ENCODE peak calls at places on chromosomes 11 and 22, in seven cellular contexts. One of them, this sample, is unnamed.

GRCh38 chr22:20239951-20240773 is 28.0 kb downstream of the RTN4R start:
- DNase-seq in GM20000: no peak
- DNase-seq in effector CD4-positive, alpha-beta T cell: no peak
- DNase-seq in tibial nerve: no peak
- DNase-seq in stimulated activated CD4-positive, alpha-beta T cell treated with anti-CD3 and anti-CD28 coated beads, Interleukin-1b, Interleukin-23, amount 100 ng/mL, for 4 hours: no peak
- DNase-seq in AML-193: no peak
- DNase-seq in HCT116: no peak
- DNase-seq in this sample: no peak

GRCh38 chr11:69471329-69472052 is 10.0 kb upstream of the LINC01488 start:
- DNase-seq in stimulated activated CD4-positive, alpha-beta T cell treated with anti-CD3 and anti-CD28 coated beads, Interleukin-1b, Interleukin-23, amount 100 ng/mL, for 4 hours: no peak
- DNase-seq in AML-193: no peak
- DNase-seq in tibial nerve: no peak
- DNase-seq in GM20000: no peak
- DNase-seq in effector CD4-positive, alpha-beta T cell: no peak
- DNase-seq in HCT116: no peak
- DNase-seq in this sample: no peak

GRCh38 chr22:24376606-24377005 is 50.8 kb upstream of the ADORA2A start:
- DNase-seq in GM20000: no peak
- DNase-seq in HCT116: no peak
- DNase-seq in AML-193: peak; percentile 39
- DNase-seq in stimulated activated CD4-positive, alpha-beta T cell treated with anti-CD3 and anti-CD28 coated beads, Interleukin-1b, Interleukin-23, amount 100 ng/mL, for 4 hours: no peak
- DNase-seq in tibial nerve: no peak
- DNase-seq in effector CD4-positive, alpha-beta T cell: no peak
- DNase-seq in this sample: no peak

GRCh38 chr11:65871811-65872548 is 620 bp downstream of the EFEMP2 start:
- DNase-seq in effector CD4-positive, alpha-beta T cell: no peak
- DNase-seq in stimulated activated CD4-positive, alpha-beta T cell treated with anti-CD3 and anti-CD28 coated beads, Interleukin-1b, Interleukin-23, amount 100 ng/mL, for 4 hours: no peak
- DNase-seq in GM20000: no peak
- DNase-seq in tibial nerve: no peak
- DNase-seq in HCT116: no peak
- DNase-seq in AML-193: no peak
- DNase-seq in this sample: no peak

GRCh38 chr22:46149998-46150549 is at the start of gene PPARA:
- DNase-seq in tibial nerve: peak; percentile 82
- DNase-seq in GM20000: peak; percentile 100
- DNase-seq in AML-193: peak; percentile 42
- DNase-seq in HCT116: peak; percentile 22
- DNase-seq in stimulated activated CD4-positive, alpha-beta T cell treated with anti-CD3 and anti-CD28 coated beads, Interleukin-1b, Interleukin-23, amount 100 ng/mL, for 4 hours: peak; percentile 94
- DNase-seq in effector CD4-positive, alpha-beta T cell: peak; percentile 80
- DNase-seq in this sample: peak; percentile 93

GRCh38 chr22:39581303-39581702 is 10.8 kb downstream of the CACNA1I start:
- DNase-seq in effector CD4-positive, alpha-beta T cell: no peak
- DNase-seq in GM20000: no peak
- DNase-seq in AML-193: no peak
- DNase-seq in tibial nerve: no peak
- DNase-seq in stimulated activated CD4-positive, alpha-beta T cell treated with anti-CD3 and anti-CD28 coated beads, Interleukin-1b, Interleukin-23, amount 100 ng/mL, for 4 hours: no peak
- DNase-seq in HCT116: no peak
- DNase-seq in this sample: no peak

GRCh38 chr22:44732661-44733060 is 19.7 kb upstream of the ARHGAP8 start:
- DNase-seq in stimulated activated CD4-positive, alpha-beta T cell treated with anti-CD3 and anti-CD28 coated beads, Interleukin-1b, Interleukin-23, amount 100 ng/mL, for 4 hours: no peak
- DNase-seq in effector CD4-positive, alpha-beta T cell: no peak
- DNase-seq in tibial nerve: no peak
- DNase-seq in AML-193: no peak
- DNase-seq in HCT116: no peak
- DNase-seq in GM20000: no peak
- DNase-seq in this sample: no peak

GRCh38 chr11:63510360-63511130 is 4.7 kb downstream of the LGALS12 start:
- DNase-seq in stimulated activated CD4-positive, alpha-beta T cell treated with anti-CD3 and anti-CD28 coated beads, Interleukin-1b, Interleukin-23, amount 100 ng/mL, for 4 hours: no peak
- DNase-seq in tibial nerve: peak; percentile 52
- DNase-seq in effector CD4-positive, alpha-beta T cell: no peak
- DNase-seq in GM20000: no peak
- DNase-seq in HCT116: no peak
- DNase-seq in AML-193: no peak
- DNase-seq in this sample: no peak

GRCh38 chr11:12164061-12165014 is 53.9 kb downstream of the MICAL2 start:
- DNase-seq in GM20000: no peak
- DNase-seq in stimulated activated CD4-positive, alpha-beta T cell treated with anti-CD3 and anti-CD28 coated beads, Interleukin-1b, Interleukin-23, amount 100 ng/mL, for 4 hours: no peak
- DNase-seq in HCT116: peak; percentile 93
- DNase-seq in tibial nerve: no peak
- DNase-seq in effector CD4-positive, alpha-beta T cell: no peak
- DNase-seq in AML-193: no peak
- DNase-seq in this sample: no peak

GRCh38 chr11:116984589-116984988 is 113.6 kb downstream of the SIK3 start:
- DNase-seq in HCT116: no peak
- DNase-seq in GM20000: no peak
- DNase-seq in effector CD4-positive, alpha-beta T cell: no peak
- DNase-seq in AML-193: peak; percentile 88
- DNase-seq in tibial nerve: peak; percentile 49
- DNase-seq in stimulated activated CD4-positive, alpha-beta T cell treated with anti-CD3 and anti-CD28 coated beads, Interleukin-1b, Interleukin-23, amount 100 ng/mL, for 4 hours: no peak
- DNase-seq in this sample: no peak

GRCh38 chr11:124897681-124898680 is at the start of gene ROBO4:
- DNase-seq in effector CD4-positive, alpha-beta T cell: no peak
- DNase-seq in HCT116: peak; percentile 22
- DNase-seq in AML-193: no peak
- DNase-seq in GM20000: no peak
- DNase-seq in tibial nerve: peak; percentile 34
- DNase-seq in stimulated activated CD4-positive, alpha-beta T cell treated with anti-CD3 and anti-CD28 coated beads, Interleukin-1b, Interleukin-23, amount 100 ng/mL, for 4 hours: no peak
- DNase-seq in this sample: no peak

GRCh38 chr11:73322986-73323306 is 14.9 kb downstream of the ARHGEF17 start:
- DNase-seq in tibial nerve: no peak
- DNase-seq in GM20000: no peak
- DNase-seq in AML-193: no peak
- DNase-seq in effector CD4-positive, alpha-beta T cell: no peak
- DNase-seq in stimulated activated CD4-positive, alpha-beta T cell treated with anti-CD3 and anti-CD28 coated beads, Interleukin-1b, Interleukin-23, amount 100 ng/mL, for 4 hours: no peak
- DNase-seq in HCT116: no peak
- DNase-seq in this sample: no peak

GRCh38 chr22:22198751-22199150 is 45.8 kb upstream of the VPREB1 start:
- DNase-seq in GM20000: no peak
- DNase-seq in HCT116: no peak
- DNase-seq in stimulated activated CD4-positive, alpha-beta T cell treated with anti-CD3 and anti-CD28 coated beads, Interleukin-1b, Interleukin-23, amount 100 ng/mL, for 4 hours: no peak
- DNase-seq in tibial nerve: no peak
- DNase-seq in AML-193: no peak
- DNase-seq in effector CD4-positive, alpha-beta T cell: no peak
- DNase-seq in this sample: no peak

GRCh38 chr11:41784513-41785335 is 325.3 kb upstream of the LRRC4C start:
- DNase-seq in AML-193: no peak
- DNase-seq in HCT116: no peak
- DNase-seq in GM20000: no peak
- DNase-seq in tibial nerve: no peak
- DNase-seq in effector CD4-positive, alpha-beta T cell: no peak
- DNase-seq in stimulated activated CD4-positive, alpha-beta T cell treated with anti-CD3 and anti-CD28 coated beads, Interleukin-1b, Interleukin-23, amount 100 ng/mL, for 4 hours: no peak
- DNase-seq in this sample: no peak

This sample was measured in GM18507.